ENCODE peak calls at places on chromosome 20, in eight cellular contexts. K, V, O, J, W, M, D and E are unnamed samples. For H3K4me1, the result is how much of the 10 kb centered on the place peaks cover.

GRCh38 chr20:17505664-17506517 is 25.3 kb downstream of the BFSP1 start:
- DNase-seq in O (no peak), J (no peak), V (no peak), D (peak), M (no peak), W (no peak), K (no peak), E (peak)

GRCh38 chr20:21125072-21125848 is 622 bp upstream of the KIZ start:
- DNase-seq in M (peak), D (peak), V (no peak), W (peak), O (peak), K (no peak), J (peak), E (peak)

GRCh38 chr20:47875302-47876025 is 90.2 kb upstream of the SULF2 start:
- DNase-seq in D (no peak), K (no peak), W (no peak), O (no peak), M (no peak), V (no peak), J (no peak), E (no peak)

GRCh38 chr20:31815408-31816188 is 3.6 kb upstream of the MYLK2 start:
- DNase-seq in W (peak), O (no peak), V (peak), M (no peak), D (no peak), J (no peak), K (no peak), E (no peak)

GRCh38 chr20:5397418-5397817 is 80.7 kb upstream of the PROKR2 start:
- DNase-seq in V (no peak), O (no peak), J (no peak), D (no peak), W (no peak), M (no peak), K (no peak), E (no peak)

GRCh38 chr20:63751471-63752271 is 12.1 kb downstream of the SLC2A4RG start:
- DNase-seq in K (no peak), V (no peak), W (peak), J (no peak), O (no peak), D (no peak), M (no peak), E (no peak)

GRCh38 chr20:6381887-6382286 is 259.1 kb upstream of the FERMT1 start:
- DNase-seq in J (no peak), D (peak), W (peak), M (no peak), K (no peak), V (no peak), O (no peak), E (no peak)

GRCh38 chr20:31857861-31858835 is 12.2 kb downstream of the DUSP15 start:
- DNase-seq in M (no peak), K (no peak), D (no peak), J (no peak), O (no peak), V (peak), W (no peak), E (no peak)

GRCh38 chr20:43736588-43737091 is 9.8 kb upstream of the GTSF1L start:
- DNase-seq in D (no peak), M (no peak), O (no peak), W (peak), K (no peak), J (no peak), V (no peak), E (no peak)

GRCh38 chr20:51562027-51562333 is 19.5 kb upstream of the NFATC2 start:
- DNase-seq in D (no peak), O (no peak), M (no peak), W (no peak), V (no peak), K (no peak), J (no peak), E (no peak)

GRCh38 chr20:33716498-33716897 is 3.6 kb downstream of the PXMP4 start:
- DNase-seq in W (no peak), D (no peak), O (no peak), V (no peak), M (no peak), K (no peak), J (no peak), E (no peak)

GRCh38 chr20:19403549-19403948 is 191.1 kb downstream of the SLC24A3 start:
- DNase-seq in O (no peak), D (no peak), K (no peak), M (no peak), W (peak), J (no peak), V (no peak), E (no peak)

GRCh38 chr20:62975251-62975770 is 22.8 kb downstream of the SLC17A9 start:
- DNase-seq in V (no peak), O (no peak), M (no peak), W (no peak), K (no peak), J (no peak), D (no peak), E (no peak)

GRCh38 chr20:50520222-50520877 is 10.2 kb downstream of the PTPN1 start:
- DNase-seq in J (no peak), K (no peak), V (no peak), D (no peak), M (peak), O (no peak), W (no peak), E (no peak)

GRCh38 chr20:31751126-31751525 is 12.0 kb downstream of the TPX2 start:
- DNase-seq in J (no peak), K (no peak), O (no peak), V (no peak), W (no peak), M (no peak), D (no peak), E (no peak)

GRCh38 chr20:53238121-53238660 is 266.0 kb downstream of the TSHZ2 start:
- DNase-seq in J (no peak), O (no peak), K (no peak), V (no peak), M (no peak), D (no peak), W (no peak), E (no peak)

GRCh38 chr20:34891166-34892062 is 15.0 kb downstream of the ACSS2 start:
- DNase-seq in V (no peak), J (no peak), M (no peak), W (no peak), D (no peak), O (no peak), K (no peak), E (no peak)

GRCh38 chr20:16612708-16613107 is 39.5 kb upstream of the KIF16B start:
- DNase-seq in D (no peak), O (no peak), K (no peak), M (no peak), W (no peak), V (no peak), J (peak), E (no peak)

GRCh38 chr20:23331951-23332350 is 18.6 kb upstream of the NXT1 start:
- DNase-seq in M (no peak), J (no peak), O (no peak), W (no peak), D (no peak), V (no peak), K (no peak), E (no peak)

GRCh38 chr20:3172933-3173581 is at the start of gene LZTS3:
- DNase-seq in O (peak), J (peak), W (peak), M (peak), K (peak), V (peak), D (peak), E (peak)

GRCh38 chr20:24978493-24978892 is 14.1 kb downstream of the APMAP start:
- DNase-seq in V (no peak), D (no peak), W (no peak), M (no peak), K (no peak), O (no peak), J (no peak), E (no peak)

GRCh38 chr20:10672579-10673127 is 1.1 kb downstream of the JAG1 start:
- DNase-seq in O (peak), J (peak), W (peak), V (peak), M (no peak), K (peak), D (peak), E (peak)

GRCh38 chr20:50392138-50392866 is 117.9 kb upstream of the PTPN1 start:
- DNase-seq in V (no peak), D (no peak), O (no peak), W (no peak), M (no peak), J (no peak), K (no peak), E (no peak)

GRCh38 chr20:1215386-1216170 is 10.3 kb upstream of the RAD21L1 start:
- DNase-seq in V (no peak), O (no peak), J (no peak), M (no peak), K (no peak), D (no peak), W (no peak), E (no peak)

GRCh38 chr20:20286061-20286460 is 81.8 kb upstream of the INSM1 start:
- DNase-seq in W (peak), V (no peak), K (no peak), D (no peak), J (no peak), M (no peak), O (no peak), E (no peak)

GRCh38 chr20:22520381-22520780 is 64.0 kb downstream of the FOXA2 start:
- DNase-seq in D (no peak), W (no peak), M (no peak), V (no peak), O (no peak), J (no peak), K (no peak), E (no peak)

GRCh38 chr20:46959081-46959692 is 64.5 kb downstream of the EYA2 start:
- DNase-seq in M (no peak), O (no peak), W (no peak), J (no peak), K (no peak), D (peak), V (no peak), E (no peak)

GRCh38 chr20:57048027-57048869 is 218.2 kb downstream of the BMP7 start:
- DNase-seq in O (peak), V (peak), W (peak), J (no peak), D (peak), K (no peak), M (peak), E (no peak)

GRCh38 chr20:21269772-21270171 is 33.4 kb upstream of the XRN2 start:
- DNase-seq in J (no peak), D (no peak), M (no peak), O (no peak), W (no peak), K (no peak), V (no peak), E (no peak)

GRCh38 chr20:38061109-38061508 is 27.6 kb downstream of the RPRD1B start:
- DNase-seq in W (no peak), D (no peak), J (no peak), M (no peak), V (no peak), K (no peak), O (no peak), E (no peak)
- H3K4me3 ChIP-seq in W (no peak), D (no peak), J (no peak), M (no peak), V (no peak), K (no peak), O (no peak), E (no peak)

GRCh38 chr20:36848677-36849076 is 27.3 kb upstream of the TLDC2 start:
- DNase-seq in D (no peak), M (no peak), J (no peak), K (no peak), W (no peak), O (no peak), V (no peak), E (no peak)

GRCh38 chr20:36852187-36852586 is 23.8 kb upstream of the TLDC2 start:
- DNase-seq in W (no peak), K (no peak), O (no peak), J (peak), V (peak), M (no peak), D (no peak), E (no peak)

GRCh38 chr20:36849333-36850065 is 26.4 kb upstream of the TLDC2 start:
- DNase-seq in V (no peak), K (no peak), D (no peak), W (no peak), J (no peak), M (no peak), O (no peak), E (no peak)

GRCh38 chr20:36850759-36851158 is 25.2 kb upstream of the TLDC2 start:
- DNase-seq in K (no peak), M (no peak), J (no peak), D (no peak), W (no peak), O (no peak), V (no peak), E (no peak)

DNA sequence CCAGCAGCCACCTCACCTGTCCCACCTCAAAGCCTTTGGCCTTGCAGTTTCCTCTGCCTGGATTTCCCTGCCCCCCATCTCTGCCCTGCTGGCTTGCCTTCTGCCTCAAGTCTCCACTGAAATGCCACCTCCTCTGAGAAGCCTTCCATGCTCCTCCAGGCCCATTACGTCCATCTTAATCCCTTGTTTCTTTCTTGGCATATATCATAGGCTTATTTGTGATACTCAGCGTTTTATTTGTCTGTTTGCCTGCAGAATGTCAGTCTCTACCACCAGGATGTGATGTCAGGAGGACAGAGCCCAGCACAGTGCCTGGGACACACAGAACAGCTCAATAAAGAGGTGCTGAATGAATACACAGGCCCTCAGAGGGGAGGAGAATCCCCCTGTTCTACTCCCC is 24.4 kb upstream of the TLDC2 start:
- DNase-seq in K (no peak), V (no peak), M (no peak), O (no peak), D (no peak), J (no peak), W (no peak), E (no peak)
- H3K4me1 ChIP-seq in K (half or more), V (under half), M (under half), O (under half), D (under half), J (half or more), W (under half), E (half or more)

GRCh38 chr20:60868316-60868891 is 383.7 kb upstream of the CDH4 start:
- DNase-seq in V (no peak), K (no peak), O (no peak), J (no peak), D (no peak), M (no peak), W (no peak), E (no peak)

GRCh38 chr20:60869626-60870025 is 382.4 kb upstream of the CDH4 start:
- DNase-seq in J (no peak), K (no peak), D (no peak), O (no peak), M (no peak), V (no peak), W (no peak), E (no peak)

GRCh38 chr20:60872224-60872623 is 379.8 kb upstream of the CDH4 start:
- DNase-seq in V (no peak), M (no peak), J (peak), D (no peak), W (no peak), O (no peak), K (no peak), E (no peak)

GRCh38 chr20:60869032-60869550 is 383.0 kb upstream of the CDH4 start:
- DNase-seq in D (no peak), M (no peak), O (no peak), J (no peak), K (no peak), V (no peak), W (no peak), E (no peak)

DNA sequence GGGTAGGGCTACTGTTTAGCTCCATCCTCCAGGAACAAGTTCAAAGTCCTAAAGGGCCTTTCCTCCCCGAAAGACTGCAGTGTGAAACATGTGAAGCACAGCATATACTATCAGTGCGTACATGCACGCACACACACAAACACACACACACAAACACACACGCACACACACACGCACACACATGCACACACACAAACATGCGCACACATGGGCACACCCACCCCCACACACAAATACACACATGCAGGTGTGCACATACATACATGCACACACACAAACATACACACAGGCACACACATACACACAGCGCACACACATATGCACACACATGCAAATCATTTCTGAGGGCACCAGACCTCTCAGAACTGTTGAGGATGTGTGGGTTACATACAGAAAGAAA is 382.0 kb upstream of the CDH4 start:
- DNase-seq in O (no peak), K (no peak), J (no peak), D (no peak), V (no peak), W (no peak), M (no peak), E (no peak)
- H3K27ac ChIP-seq in O (no peak), K (no peak), J (no peak), D (no peak), V (no peak), W (no peak), M (no peak), E (no peak)

GRCh38 chr20:60060593-60060992 is 102.4 kb downstream of the CDH26 start:
- DNase-seq in V (no peak), W (no peak), O (no peak), K (peak), D (no peak), J (no peak), M (no peak), E (no peak)

GRCh38 chr20:60064554-60064953 is 106.3 kb downstream of the CDH26 start:
- DNase-seq in M (no peak), J (no peak), V (no peak), D (no peak), K (no peak), W (no peak), O (no peak), E (no peak)

GRCh38 chr20:60060006-60060557 is 101.9 kb downstream of the CDH26 start:
- DNase-seq in J (no peak), D (no peak), K (no peak), O (no peak), M (no peak), W (no peak), V (no peak), E (no peak)

GRCh38 chr20:60063739-60064138 is 105.5 kb downstream of the CDH26 start:
- DNase-seq in J (no peak), D (no peak), W (no peak), K (no peak), V (no peak), O (no peak), M (no peak), E (no peak)

GRCh38 chr20:60062431-60063336 is 104.5 kb downstream of the CDH26 start:
- DNase-seq in K (no peak), J (no peak), D (no peak), V (no peak), M (peak), O (no peak), W (no peak), E (no peak)
- H3K4me3 ChIP-seq in K (no peak), J (no peak), D (no peak), V (peak), M (no peak), O (no peak), W (no peak), E (no peak)

GRCh38 chr20:41047975-41048305 is 19.3 kb downstream of the TOP1 start:
- DNase-seq in K (no peak), O (no peak), D (no peak), J (no peak), M (no peak), V (no peak), W (no peak), E (no peak)

GRCh38 chr20:41047279-41047974 is 18.8 kb downstream of the TOP1 start:
- DNase-seq in O (no peak), V (no peak), J (no peak), K (no peak), W (peak), D (no peak), M (no peak), E (no peak)

GRCh38 chr20:41048475-41049242 is 20.0 kb downstream of the TOP1 start:
- DNase-seq in J (no peak), D (no peak), V (no peak), O (no peak), W (peak), M (no peak), K (no peak), E (no peak)

GRCh38 chr20:41045680-41046079 is 17.1 kb downstream of the TOP1 start:
- DNase-seq in J (no peak), D (no peak), M (no peak), W (no peak), K (no peak), O (no peak), V (no peak), E (no peak)

DNA sequence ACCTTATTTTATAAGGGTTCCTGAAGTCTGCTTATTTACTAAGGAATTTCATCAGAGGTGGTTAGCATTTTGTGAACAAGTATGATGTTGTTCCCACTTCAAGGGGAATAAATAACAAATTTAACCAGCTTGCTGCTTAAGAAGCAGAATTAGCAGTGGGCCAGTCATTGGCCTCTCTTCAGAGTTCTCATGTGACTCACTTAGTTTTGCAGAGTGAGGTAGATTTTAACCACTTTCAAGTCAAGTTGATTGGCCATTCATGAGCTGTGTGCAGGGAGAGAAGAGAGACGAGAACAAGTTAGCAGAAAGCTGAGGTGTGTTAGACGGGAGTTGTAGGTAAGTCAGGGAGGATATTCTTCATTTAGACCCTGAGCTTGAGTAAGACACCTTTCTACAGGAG is 18.1 kb downstream of the TOP1 start:
- DNase-seq in O (no peak), W (no peak), M (no peak), J (no peak), D (no peak), K (no peak), V (no peak), E (no peak)
- H3K4me1 ChIP-seq in O (half or more), W (half or more), M (under half), J (half or more), D (half or more), K (half or more), V (under half), E (half or more)

GRCh38 chr20:12180107-12180661 is 262.5 kb downstream of the BTBD3 start:
- DNase-seq in D (no peak), K (no peak), J (no peak), V (no peak), W (no peak), M (no peak), O (no peak), E (no peak)

GRCh38 chr20:12179692-12180091 is 262.0 kb downstream of the BTBD3 start:
- DNase-seq in K (no peak), W (no peak), J (no peak), V (no peak), O (no peak), D (no peak), M (no peak), E (no peak)

GRCh38 chr20:12175538-12175937 is 257.8 kb downstream of the BTBD3 start:
- DNase-seq in K (no peak), J (no peak), W (no peak), D (no peak), M (no peak), O (no peak), V (no peak), E (no peak)

GRCh38 chr20:12173333-12173732 is 255.6 kb downstream of the BTBD3 start:
- DNase-seq in V (no peak), K (no peak), W (no peak), M (no peak), O (no peak), J (no peak), D (no peak), E (no peak)

DNA sequence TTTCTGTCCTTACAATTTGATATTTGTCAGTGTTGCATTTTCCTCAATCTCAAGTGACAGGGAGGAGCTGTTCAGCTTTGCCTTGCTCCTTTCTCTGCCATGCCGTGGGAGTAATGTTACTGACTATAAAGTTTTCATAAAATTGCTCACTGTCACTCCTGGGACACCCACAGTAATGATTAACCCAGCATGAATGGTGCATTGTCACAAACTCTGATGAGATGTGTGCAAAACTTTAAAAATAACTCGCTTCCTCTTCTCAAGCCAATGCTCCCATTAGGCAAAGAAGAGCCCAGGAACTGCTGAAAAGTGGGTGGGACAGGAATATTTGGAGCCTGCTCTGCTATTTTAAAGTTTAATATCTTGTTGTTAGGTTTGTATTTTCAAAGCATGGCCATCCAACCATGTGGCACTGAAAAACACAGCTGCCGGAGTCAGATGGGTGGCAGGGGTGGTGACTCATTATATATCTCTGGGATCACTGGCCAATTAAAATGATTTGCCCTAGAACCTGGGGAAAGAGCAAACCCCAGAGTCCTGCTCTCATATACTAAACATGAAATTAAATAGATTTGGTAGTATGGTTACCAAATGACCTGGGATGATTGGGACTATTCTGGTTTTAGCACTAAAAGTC is 260.1 kb downstream of the BTBD3 start:
- DNase-seq in O (no peak), M (no peak), D (peak), J (no peak), V (no peak), K (no peak), W (no peak), E (no peak)
- H3K27ac ChIP-seq in O (peak), M (no peak), D (no peak), J (no peak), V (no peak), K (no peak), W (no peak), E (no peak)